ENCODE peak calls at places on chromosomes 2 and 18, in five cellular contexts. I is GM23248; J is CD8-positive, alpha-beta T cell; L is MG63; S is adrenal gland. D is an unnamed sample. For H3K9me3, the result is how much of the 10 kb centered on the place peaks cover.

GRCh38 chr2:224982226-224982625 is 60.0 kb downstream of the DOCK10 start:
- DNase-seq in I (no peak), J (no peak), L (no peak), S (no peak), D (no peak)

GRCh38 chr18:21735452-21736015 is 5.1 kb upstream of the MIB1 start:
- DNase-seq in I (no peak), J (peak), L (no peak), S (no peak), D (no peak)

GRCh38 chr2:29702276-29702675 is 219.1 kb downstream of the ALK start:
- DNase-seq in I (no peak), J (no peak), L (no peak), S (no peak), D (no peak)

GRCh38 chr18:67278984-67279383 is 237.5 kb downstream of the DSEL start:
- DNase-seq in I (no peak), J (no peak), L (no peak), S (no peak), D (no peak)

GRCh38 chr18:50630895-50631294 is 71.0 kb downstream of the MAPK4 start:
- DNase-seq in I (no peak), J (no peak), L (no peak), S (no peak), D (no peak)

GRCh38 chr2:208371634-208371935 is 35.0 kb upstream of the PTH2R start:
- DNase-seq in I (no peak), J (no peak), L (no peak), S (no peak), D (no peak)

GRCh38 chr2:159615936-159616733 is at the start of gene BAZ2B:
- DNase-seq in I (peak), J (no peak), L (peak), S (peak), D (no peak)

GRCh38 chr2:168687314-168687713 is 115.1 kb upstream of the NOSTRIN start:
- DNase-seq in I (peak), J (no peak), L (no peak), S (no peak), D (no peak)

GRCh38 chr2:232315049-232315922 is 63.3 kb upstream of the ALPP start:
- DNase-seq in I (peak), J (peak), L (peak), S (no peak), D (peak)

GRCh38 chr2:9107168-9108025 is 99.2 kb upstream of the ASAP2 start:
- DNase-seq in I (no peak), J (no peak), L (no peak), S (no peak), D (no peak)

GRCh38 chr2:61978522-61978921 is 73.0 kb downstream of the COMMD1 start:
- DNase-seq in I (no peak), J (no peak), L (no peak), S (peak), D (no peak)

GRCh38 chr2:85737481-85737880 is 16.3 kb upstream of the ATOH8 start:
- DNase-seq in I (peak), J (no peak), L (peak), S (no peak), D (peak)

GRCh38 chr2:183998797-183999190 is 599.5 kb upstream of the ZNF804A start:
- DNase-seq in I (no peak), J (no peak), L (no peak), S (no peak), D (no peak)

GRCh38 chr18:13530879-13531387 is 195.4 kb downstream of the FAM210A start:
- DNase-seq in I (peak), J (no peak), L (peak), S (peak), D (no peak)

GRCh38 chr2:140275427-140275826 is 1495.2 kb upstream of the NXPH2 start:
- DNase-seq in I (no peak), J (no peak), L (no peak), S (no peak), D (no peak)

GRCh38 chr18:48732767-48733424 is 194.1 kb downstream of the CTIF start:
- DNase-seq in I (no peak), J (no peak), L (no peak), S (no peak), D (no peak)

GRCh38 chr2:150644298-150645067 is 157.0 kb upstream of the RND3 start:
- DNase-seq in I (peak), J (no peak), L (peak), S (peak), D (no peak)

GRCh38 chr2:54545700-54546450 is 89.7 kb downstream of the SPTBN1 start:
- DNase-seq in I (peak), J (no peak), L (no peak), S (no peak), D (no peak)

GRCh38 chr2:151927501-151928221 is 99.4 kb upstream of the ARL5A start:
- DNase-seq in I (no peak), J (no peak), L (no peak), S (no peak), D (no peak)

GRCh38 chr2:2010266-2010665 is 266.0 kb upstream of the PXDN start:
- DNase-seq in I (no peak), J (no peak), L (no peak), S (no peak), D (no peak)

GRCh38 chr2:200466703-200467418 is 43.0 kb downstream of the KCTD18 start:
- DNase-seq in I (peak), J (peak), L (peak), S (peak), D (peak)

GRCh38 chr2:172710584-172711024 is 25.0 kb upstream of the RAPGEF4 start:
- DNase-seq in I (peak), J (peak), L (peak), S (peak), D (peak)

GRCh38 chr18:12791631-12792030 is 88.8 kb downstream of the PSMG2 start:
- DNase-seq in I (no peak), J (no peak), L (no peak), S (no peak), D (no peak)

GRCh38 chr2:71603851-71604708 is 150.7 kb downstream of the DYSF start:
- DNase-seq in I (no peak), J (no peak), L (no peak), S (no peak), D (peak)

GRCh38 chr2:63576546-63576945 is 11.7 kb downstream of the WDPCP start:
- DNase-seq in I (no peak), J (no peak), L (no peak), S (no peak), D (no peak)

GRCh38 chr2:217797661-217798069 is 205.1 kb downstream of the TNS1 start:
- DNase-seq in I (no peak), J (no peak), L (no peak), S (peak), D (no peak)

DNA sequence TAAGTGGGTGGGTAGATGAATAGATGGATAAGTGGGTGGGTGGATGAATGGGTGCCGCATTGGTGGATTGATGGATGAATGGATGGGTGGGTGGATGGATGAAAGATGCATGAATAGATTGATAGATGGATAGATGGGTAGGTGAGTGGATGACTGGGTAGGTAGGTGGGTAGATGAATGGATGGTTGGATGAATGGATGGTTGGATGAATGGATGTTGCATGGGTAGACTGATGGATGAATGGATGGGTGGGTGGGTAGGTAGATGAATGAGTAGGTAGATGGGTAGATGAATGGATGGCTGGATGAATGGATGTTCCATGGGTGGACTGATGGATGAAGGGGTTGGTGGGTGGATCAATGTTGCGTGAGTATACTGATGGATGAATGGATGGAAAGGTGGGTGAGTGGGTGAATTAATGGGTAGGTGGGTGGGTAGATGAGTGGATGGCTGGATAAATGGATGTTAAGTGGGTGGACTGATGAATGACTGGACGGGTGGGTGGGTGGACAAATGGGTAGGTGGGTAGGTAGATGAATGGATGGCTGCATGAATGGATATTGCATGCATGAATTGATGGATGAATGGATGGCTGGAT is 30.5 kb downstream of the ANKMY1 start:
- DNase-seq in I (no peak), J (no peak), L (no peak), S (no peak), D (no peak)
- H3K9me3 ChIP-seq in I (under half), J (under half), L (under half), S (under half), D (under half)

GRCh38 chr2:70008290-70008689 is 46.9 kb upstream of the ASPRV1 start:
- DNase-seq in I (no peak), J (no peak), L (no peak), S (no peak), D (no peak)

GRCh38 chr2:70007151-70007550 is 45.7 kb upstream of the ASPRV1 start:
- DNase-seq in I (no peak), J (no peak), L (no peak), S (no peak), D (no peak)

GRCh38 chr2:70003093-70003830 is 41.8 kb upstream of the ASPRV1 start:
- DNase-seq in I (no peak), J (no peak), L (no peak), S (no peak), D (no peak)

GRCh38 chr2:70006447-70006784 is 45.0 kb upstream of the ASPRV1 start:
- DNase-seq in I (no peak), J (no peak), L (no peak), S (no peak), D (no peak)

DNA sequence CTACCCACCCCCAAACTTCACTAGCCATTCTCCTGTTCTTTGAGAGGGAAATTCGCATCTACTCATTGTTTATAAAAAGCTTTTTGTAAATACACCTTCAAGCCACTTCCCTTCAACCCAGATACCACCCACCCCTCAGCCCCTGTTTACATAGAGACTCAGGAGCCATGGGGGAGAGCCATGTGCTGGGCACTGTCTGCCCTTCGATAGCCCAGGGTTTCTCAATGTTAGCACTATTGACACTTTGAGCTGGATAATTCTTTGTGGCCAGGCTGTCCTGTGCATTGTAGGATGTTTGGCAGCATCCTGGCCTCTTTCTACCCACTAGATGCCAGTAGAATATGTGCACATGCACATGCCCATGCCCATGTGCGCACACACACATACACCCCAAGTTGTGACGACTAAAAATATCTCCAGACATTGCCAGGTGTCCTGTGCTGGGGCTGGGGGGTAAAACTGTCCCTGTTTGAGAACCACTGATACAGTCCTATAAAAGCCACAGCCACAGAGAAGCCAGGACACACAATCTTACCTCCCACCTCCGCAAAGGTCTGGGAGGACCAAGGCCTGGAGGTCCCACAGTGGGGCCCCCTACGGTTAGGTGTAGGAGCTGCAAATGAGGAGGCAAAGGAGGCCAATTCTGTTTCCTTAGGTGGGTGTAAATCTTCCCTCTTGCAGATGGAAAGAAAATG is 44.5 kb upstream of the ASPRV1 start:
- DNase-seq in I (no peak), J (no peak), L (no peak), S (no peak), D (no peak)
- H3K4me3 ChIP-seq in I (no peak), J (no peak), L (no peak), S (no peak), D (no peak)

DNA sequence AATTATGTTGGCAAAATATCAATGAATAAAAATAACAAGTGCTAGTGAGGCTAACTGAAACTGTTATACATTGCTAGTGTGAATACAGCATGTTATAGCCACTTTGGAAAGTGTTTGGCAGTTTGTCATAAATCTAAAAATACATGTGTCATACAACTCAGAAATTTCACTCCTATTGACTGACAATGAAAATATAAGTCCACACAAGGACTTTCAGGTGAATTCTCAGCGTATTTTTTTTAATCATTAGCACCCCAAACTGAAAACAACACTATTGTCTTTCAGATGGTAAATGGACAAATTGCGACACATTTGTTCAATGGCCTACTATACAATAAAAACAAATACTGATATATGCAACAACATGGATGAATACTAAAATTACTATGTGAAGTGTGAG is 884.8 kb downstream of the TRIB2 start:
- DNase-seq in I (no peak), J (no peak), L (no peak), S (no peak), D (no peak)
- H3K9me3 ChIP-seq in I (under half), J (under half), L (under half), S (under half), D (under half)

DNA sequence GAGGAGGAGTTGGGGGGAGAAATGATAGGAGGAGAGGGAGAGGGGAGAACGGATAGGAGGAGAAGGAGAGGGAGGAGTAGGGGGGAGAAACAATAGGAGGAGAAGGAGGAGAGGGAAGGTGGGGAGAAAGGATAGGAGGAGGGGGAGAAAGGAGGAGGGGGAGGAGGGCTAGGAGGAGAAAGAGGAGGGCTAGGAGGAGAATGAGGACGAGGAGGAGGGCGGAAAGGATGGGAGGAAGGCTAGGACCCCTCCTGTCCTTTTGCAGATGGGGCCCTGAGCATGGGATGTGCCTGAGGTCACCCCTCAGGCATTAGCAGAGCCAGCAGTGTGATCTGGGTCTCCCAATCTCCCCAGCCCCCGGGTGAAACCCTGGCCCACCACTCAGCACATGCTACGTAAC is 642 bp upstream of the ANO7 start:
- DNase-seq in I (no peak), J (no peak), L (no peak), S (no peak), D (no peak)
- H3K4me3 ChIP-seq in I (no peak), J (no peak), L (no peak), S (no peak), D (no peak)

GRCh38 chr2:196653843-196654242 is 14.3 kb downstream of the CCDC150 start:
- DNase-seq in I (no peak), J (no peak), L (no peak), S (no peak), D (no peak)
- H3K9me3 ChIP-seq in I (under half), J (under half), L (under half), S (under half), D (under half)

DNA sequence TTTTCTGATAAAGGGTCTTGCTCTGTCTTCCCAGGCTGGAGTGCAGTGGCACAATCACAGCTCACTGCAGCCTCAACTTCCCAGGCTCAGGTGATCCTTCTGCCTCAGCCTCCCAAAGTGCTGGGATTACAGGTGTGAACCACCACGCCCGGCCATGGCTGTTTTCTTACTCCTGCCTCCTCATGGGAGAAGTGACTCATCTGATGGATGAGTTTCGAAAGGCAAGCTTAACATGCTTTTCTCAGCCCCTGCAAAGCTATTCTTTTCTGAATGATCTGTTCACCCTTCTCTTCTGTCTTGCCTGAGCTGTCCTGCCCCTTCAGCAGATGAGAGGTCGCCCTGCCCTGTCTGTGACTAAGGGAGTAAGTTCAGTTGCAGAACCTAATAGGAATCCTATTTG is 929 bp upstream of the CREG2 start:
- DNase-seq in I (peak), J (no peak), L (peak), S (no peak), D (no peak)
- H3K4me3 ChIP-seq in I (no peak), J (no peak), L (no peak), S (no peak), D (no peak)

GRCh38 chr18:35588995-35589394 is 7.5 kb downstream of the GALNT1 start:
- DNase-seq in I (no peak), J (peak), L (no peak), S (no peak), D (no peak)
- H3K9me3 ChIP-seq in I (under half), J (under half), L (under half), S (under half), D (under half)

DNA sequence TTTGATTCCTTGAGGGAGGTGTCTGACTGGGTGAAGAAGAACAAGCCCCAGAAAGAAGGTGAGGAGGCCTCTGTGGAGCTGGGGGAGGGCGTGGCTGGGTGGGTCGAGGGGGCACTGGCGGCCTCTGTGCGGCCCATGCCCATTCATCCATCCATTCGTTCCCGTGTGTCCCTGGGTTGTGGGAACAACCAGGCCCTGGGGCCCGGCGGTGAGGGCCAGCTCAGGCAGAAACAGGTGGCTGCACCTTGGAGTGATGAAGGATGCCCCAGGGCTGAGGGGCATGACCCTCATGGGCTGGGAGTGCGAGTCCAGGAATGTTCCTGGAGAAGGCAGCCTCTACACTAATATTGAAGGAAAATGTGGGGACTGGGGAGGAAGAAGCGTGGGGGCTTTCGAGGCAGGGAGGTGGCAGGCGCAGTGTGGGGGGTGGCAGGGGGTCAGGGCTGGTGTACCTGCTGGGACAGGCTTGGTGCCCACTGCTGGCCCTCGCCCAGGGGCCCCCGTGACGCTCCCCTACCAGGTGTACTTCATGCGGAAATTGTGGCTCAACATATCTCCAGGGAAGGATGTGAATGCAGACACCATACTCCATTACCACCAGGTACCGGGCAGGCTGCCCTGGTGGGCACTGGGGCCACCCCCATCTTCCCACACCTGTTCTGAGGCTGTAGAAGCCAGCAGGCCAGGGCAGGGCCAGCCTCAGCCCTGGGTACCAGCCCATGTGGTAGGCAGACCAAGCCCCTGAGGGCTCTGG is 11.2 kb upstream of the GPR17 start:
- DNase-seq in I (no peak), J (no peak), L (no peak), S (no peak), D (no peak)
- H3K4me3 ChIP-seq in I (no peak), J (no peak), L (no peak), S (no peak), D (no peak)

GRCh38 chr2:15842771-15843666 is 97.3 kb upstream of the MYCN start:
- DNase-seq in I (no peak), J (no peak), L (no peak), S (peak), D (no peak)

GRCh38 chr2:15846626-15847025 is 93.7 kb upstream of the MYCN start:
- DNase-seq in I (no peak), J (no peak), L (no peak), S (no peak), D (no peak)

GRCh38 chr2:15844099-15844801 is 96.1 kb upstream of the MYCN start:
- DNase-seq in I (no peak), J (no peak), L (no peak), S (no peak), D (no peak)

GRCh38 chr2:15845294-15845693 is 95.1 kb upstream of the MYCN start:
- DNase-seq in I (no peak), J (no peak), L (no peak), S (no peak), D (no peak)

GRCh38 chr2:15845737-15846405 is 94.5 kb upstream of the MYCN start:
- DNase-seq in I (no peak), J (no peak), L (no peak), S (no peak), D (no peak)
- H3K9me3 ChIP-seq in I (under half), J (under half), L (under half), S (under half), D (under half)